ENCODE peak calls at places on chromosome 22, in nine cellular contexts. X is omental fat pad; M is activated CD8-positive, alpha-beta memory T cell treated with anti-CD3 and anti-CD28 coated beads, Interleukin-2, amount 10 ng/mL, durations not matched to agents 7 days and 5 days; U is A549; N is left cardiac atrium; A is naive thymus-derived CD4-positive, alpha-beta T cell; T is Right ventricle myocardium superior; D is HCT116; K is Panc1. P is an unnamed sample.

GRCh38 chr22:31730344-31730711 is 19.6 kb downstream of the PRR14L start:
- ATAC-seq in A (no peak), U (peak), M (no peak), T (no peak), N (no peak), D (peak), K (no peak), X (no peak), P (no peak)

GRCh38 chr22:23047265-23047664 is 23.1 kb upstream of the GNAZ start:
- ATAC-seq in N (no peak), A (no peak), T (no peak), K (no peak), U (no peak), D (no peak), M (no peak), X (no peak), P (no peak)

GRCh38 chr22:21860640-21861039 is 6.8 kb downstream of the MAPK1 start:
- ATAC-seq in N (no peak), A (no peak), D (no peak), U (no peak), T (no peak), K (no peak), X (no peak), M (no peak), P (no peak)

GRCh38 chr22:17941501-17942406 is 82.6 kb downstream of the MICAL3 start:
- ATAC-seq in D (no peak), U (no peak), X (no peak), A (no peak), M (no peak), N (peak), K (no peak), T (peak), P (no peak)

GRCh38 chr22:36052505-36052941 is 23.9 kb upstream of the RBFOX2 start:
- ATAC-seq in D (peak), K (peak), X (no peak), N (peak), M (peak), U (peak), T (no peak), A (peak), P (peak)

GRCh38 chr22:47966316-47966715 is 1203.9 kb downstream of the TBC1D22A start:
- ATAC-seq in U (no peak), D (no peak), K (no peak), X (no peak), M (no peak), T (no peak), N (no peak), A (no peak), P (no peak)

GRCh38 chr22:25447067-25447688 is 117.3 kb upstream of the GRK3 start:
- ATAC-seq in A (no peak), M (no peak), T (no peak), U (no peak), X (no peak), N (no peak), K (no peak), D (no peak), P (no peak)

GRCh38 chr22:22848364-22848866 is 39.2 kb upstream of the IGLL5 start:
- ATAC-seq in X (peak), U (peak), A (peak), M (peak), K (peak), N (peak), T (peak), D (peak), P (peak)

GRCh38 chr22:27094633-27095308 is 437.4 kb downstream of the MIAT start:
- ATAC-seq in N (peak), K (no peak), D (no peak), M (no peak), U (no peak), X (no peak), T (peak), A (no peak), P (no peak)

GRCh38 chr22:29509298-29509697 is 29.3 kb downstream of the NEFH start:
- ATAC-seq in D (no peak), T (peak), M (no peak), N (no peak), U (no peak), X (no peak), K (no peak), A (no peak), P (no peak)

GRCh38 chr22:21626735-21627469 is 2.9 kb downstream of the YDJC start:
- ATAC-seq in D (no peak), M (no peak), U (no peak), T (no peak), X (no peak), N (no peak), A (no peak), K (no peak), P (no peak)

GRCh38 chr22:22800716-22801115 is 86.9 kb upstream of the IGLL5 start:
- ATAC-seq in A (no peak), T (no peak), N (peak), D (no peak), X (no peak), M (no peak), U (no peak), K (no peak), P (no peak)

GRCh38 chr22:17513612-17514011 is 49.7 kb upstream of the SLC25A18 start:
- ATAC-seq in N (no peak), M (no peak), A (no peak), T (peak), K (no peak), U (no peak), D (no peak), X (no peak), P (no peak)

GRCh38 chr22:45324186-45324775 is 14.5 kb downstream of the FAM118A start:
- ATAC-seq in M (no peak), D (no peak), K (no peak), A (no peak), N (no peak), U (no peak), T (peak), X (no peak), P (peak)

GRCh38 chr22:38097557-38098409 is 12.7 kb downstream of the BAIAP2L2 start:
- ATAC-seq in K (peak), D (peak), N (peak), U (peak), T (no peak), A (no peak), X (peak), M (no peak), P (peak)

GRCh38 chr22:30695351-30695762 is 683 bp downstream of the OSBP2 start:
- ATAC-seq in A (no peak), D (no peak), M (no peak), N (no peak), X (peak), T (peak), U (no peak), K (no peak), P (peak)

GRCh38 chr22:23119492-23120414 is 22.0 kb downstream of the RSPH14 start:
- ATAC-seq in N (no peak), M (peak), D (peak), K (no peak), A (peak), U (no peak), T (no peak), X (no peak), P (no peak)

GRCh38 chr22:22003233-22003632 is 20.6 kb upstream of the TOP3B start:
- ATAC-seq in D (no peak), X (no peak), A (no peak), K (no peak), N (no peak), T (no peak), U (no peak), M (no peak), P (no peak)

GRCh38 chr22:49462795-49463194 is 364.9 kb downstream of the BRD1 start:
- ATAC-seq in D (no peak), N (no peak), U (no peak), M (peak), X (no peak), A (peak), T (no peak), K (no peak), P (peak)